ENCODE peak calls at places on chromosomes 12 and 14, in eight cellular contexts. W is endodermal cell, F is GM12864, J is fibroblast of lung, I is ovary, V is transverse colon, R is A549, C is fibroblast of mammary gland. E is an unnamed sample.

GRCh38 chr12:54164402-54165145 is 24.2 kb downstream of the SMUG1 start:
- DNase-seq in W (peak), C (no peak), J (no peak), I (no peak), V (no peak), R (no peak), F (no peak), E (no peak)

GRCh38 chr14:77406718-77407117 is 16.6 kb downstream of the NOXRED1 start:
- DNase-seq in F (no peak), W (no peak), V (no peak), C (no peak), J (peak), I (peak), R (no peak), E (no peak)

GRCh38 chr14:88255798-88256197 is 67.3 kb downstream of the KCNK10 start:
- DNase-seq in W (no peak), R (no peak), J (no peak), V (no peak), I (no peak), C (no peak), F (no peak), E (no peak)

GRCh38 chr12:119841433-119842210 is 35.5 kb downstream of the CIT start:
- DNase-seq in R (no peak), I (no peak), J (peak), C (peak), F (no peak), V (no peak), W (no peak), E (peak)

GRCh38 chr12:3732901-3733300 is 20.0 kb downstream of the CRACR2A start:
- DNase-seq in R (no peak), F (no peak), V (peak), I (no peak), J (no peak), C (no peak), W (no peak), E (no peak)

GRCh38 chr12:77855548-77855947 is 24.9 kb downstream of the NAV3 start:
- DNase-seq in I (no peak), J (peak), W (peak), V (no peak), F (no peak), R (no peak), C (peak), E (no peak)

GRCh38 chr12:11771895-11772502 is 122.5 kb downstream of the ETV6 start:
- DNase-seq in C (peak), F (no peak), I (no peak), V (no peak), J (peak), R (no peak), W (no peak), E (peak)

GRCh38 chr12:111596985-111597730 is 2.0 kb downstream of the ATXN2 start:
- DNase-seq in F (no peak), I (peak), J (peak), C (peak), W (peak), V (peak), R (peak), E (peak)

GRCh38 chr14:45070215-45070614 is 13.7 kb upstream of the PRPF39 start:
- DNase-seq in J (peak), F (no peak), I (no peak), R (no peak), W (no peak), C (peak), V (no peak), E (peak)

GRCh38 chr12:92419201-92419600 is 273.6 kb upstream of the BTG1 start:
- DNase-seq in R (no peak), J (no peak), V (no peak), F (no peak), C (no peak), I (no peak), W (no peak), E (no peak)

GRCh38 chr12:58202933-58203713 is 261.8 kb downstream of the ATP23 start:
- DNase-seq in F (no peak), J (no peak), I (no peak), C (peak), V (no peak), W (no peak), R (no peak), E (peak)

GRCh38 chr12:124592481-124593160 is 25.2 kb upstream of the NCOR2 start:
- DNase-seq in R (no peak), W (no peak), I (no peak), J (peak), V (peak), F (no peak), C (no peak), E (no peak)

GRCh38 chr12:88519802-88520435 is 60.4 kb downstream of the KITLG start:
- DNase-seq in J (peak), I (no peak), W (no peak), V (no peak), R (no peak), C (no peak), F (no peak), E (no peak)

GRCh38 chr12:100652488-100652887 is 79.0 kb downstream of the GAS2L3 start:
- DNase-seq in R (no peak), I (no peak), V (no peak), F (no peak), C (no peak), J (peak), W (no peak), E (peak)

GRCh38 chr14:69674546-69675245 is 63.3 kb downstream of the SUSD6 start:
- DNase-seq in C (no peak), F (no peak), R (no peak), J (no peak), V (no peak), W (no peak), I (no peak), E (no peak)

GRCh38 chr12:131510431-131510830 is 200.5 kb upstream of the SFSWAP start:
- DNase-seq in C (no peak), F (no peak), I (no peak), W (peak), J (no peak), R (no peak), V (no peak), E (no peak)

GRCh38 chr14:96424104-96424989 is 32.4 kb downstream of the AK7 start:
- DNase-seq in C (peak), F (peak), I (peak), W (no peak), V (peak), J (peak), R (peak), E (peak)

GRCh38 chr12:125100551-125101434 is 35.6 kb downstream of the AACS start:
- DNase-seq in W (no peak), J (no peak), F (no peak), I (no peak), V (no peak), R (peak), C (no peak), E (no peak)

GRCh38 chr14:56168007-56168616 is 49.9 kb downstream of the PELI2 start:
- DNase-seq in C (no peak), I (no peak), R (no peak), V (no peak), F (no peak), J (no peak), W (no peak), E (no peak)

GRCh38 chr14:71556730-71557129 is 375.5 kb upstream of the RGS6 start:
- DNase-seq in V (no peak), J (no peak), C (no peak), R (no peak), W (no peak), I (no peak), F (no peak), E (no peak)

GRCh38 chr12:130764475-130765185 is 48.5 kb upstream of the RIMBP2 start:
- DNase-seq in R (peak), C (peak), J (peak), I (no peak), W (peak), F (no peak), V (no peak), E (peak)

GRCh38 chr12:2239376-2240010 is 186.7 kb downstream of the CACNA1C start:
- DNase-seq in C (no peak), I (peak), W (no peak), F (no peak), R (no peak), J (no peak), V (no peak), E (peak)

GRCh38 chr14:22882529-22883190 is 362 bp upstream of the REM2 start:
- DNase-seq in C (peak), I (peak), J (peak), F (no peak), W (peak), V (peak), R (no peak), E (peak)

GRCh38 chr12:27226319-27226984 is 17.6 kb upstream of the STK38L start:
- DNase-seq in W (no peak), R (no peak), V (no peak), I (no peak), C (peak), F (no peak), J (peak), E (peak)

GRCh38 chr12:94832780-94833760 is 170.4 kb downstream of the NDUFA12 start:
- DNase-seq in C (peak), J (peak), I (peak), W (peak), V (no peak), F (no peak), R (no peak), E (peak)

GRCh38 chr14:39488600-39488999 is 56.4 kb upstream of the FBXO33 start:
- DNase-seq in W (peak), F (no peak), J (peak), R (no peak), V (no peak), C (peak), I (no peak), E (no peak)

GRCh38 chr14:67934087-67934486 is 114.5 kb downstream of the RAD51B start:
- DNase-seq in J (peak), W (peak), R (peak), C (peak), F (peak), I (no peak), V (peak), E (peak)

GRCh38 chr12:54126696-54127537 is 61.9 kb downstream of the SMUG1 start:
- DNase-seq in F (no peak), V (peak), C (peak), J (no peak), I (peak), W (peak), R (peak), E (no peak)

GRCh38 chr12:76024942-76025600 is 6.5 kb downstream of the PHLDA1 start:
- DNase-seq in J (peak), R (peak), W (no peak), I (no peak), F (no peak), V (no peak), C (peak), E (peak)

GRCh38 chr12:69101505-69101904 is 137.9 kb upstream of the CPSF6 start:
- DNase-seq in F (no peak), J (peak), W (no peak), V (no peak), I (peak), C (peak), R (no peak), E (peak)

GRCh38 chr12:48681416-48681737 is 661 bp downstream of the KANSL2 start:
- DNase-seq in F (peak), R (peak), W (no peak), I (no peak), J (peak), C (peak), V (no peak), E (peak)

GRCh38 chr12:46830731-46831334 is 5.0 kb upstream of the SLC38A4 start:
- DNase-seq in R (no peak), J (peak), V (peak), W (no peak), C (peak), F (no peak), I (no peak), E (no peak)

GRCh38 chr12:122949816-122950215 is 16.4 kb downstream of the ABCB9 start:
- DNase-seq in R (no peak), I (no peak), V (no peak), F (no peak), J (no peak), C (no peak), W (no peak), E (no peak)

DNA sequence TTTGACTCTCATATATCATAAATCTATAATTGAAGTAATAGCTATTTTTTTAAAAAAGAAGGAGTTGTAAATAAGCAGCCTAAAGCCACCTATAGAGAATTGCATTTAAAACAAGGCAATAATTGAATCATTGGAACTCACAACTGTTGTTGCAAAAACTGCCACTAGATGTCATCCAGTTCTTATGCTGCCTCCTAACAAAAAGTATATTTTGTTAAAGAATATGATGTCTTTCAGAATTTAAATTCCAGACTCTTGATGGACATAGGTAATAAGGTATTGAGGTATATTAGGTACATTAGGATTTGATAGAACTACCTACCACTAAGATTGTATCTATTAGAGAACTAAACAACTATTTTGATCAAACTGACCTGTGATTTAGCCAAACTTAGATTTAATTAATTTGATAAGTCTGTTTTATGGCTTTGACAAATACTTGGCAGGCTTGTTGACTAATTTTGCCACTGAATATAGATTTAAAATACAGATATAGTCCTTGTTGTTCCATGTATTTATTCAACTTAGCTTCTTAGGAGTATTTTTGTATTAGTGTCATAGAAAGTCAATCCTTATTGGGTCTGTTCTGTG is 401.4 kb downstream of the RPL10L start:
- DNase-seq in C (peak), J (peak), R (peak), V (no peak), W (no peak), I (no peak), F (no peak), E (peak)
- TF ChIP-seq CTCF in C (peak), J (peak), R (peak), V (peak), W (peak), I (no peak), F (peak), E (peak)

GRCh38 chr12:63822352-63822751 is 22.1 kb upstream of the SRGAP1 start:
- DNase-seq in R (no peak), J (peak), F (no peak), W (no peak), C (peak), V (no peak), I (no peak), E (peak)
- H3K4me3 ChIP-seq in R (no peak), J (peak), F (no peak), W (no peak), C (peak), V (no peak), I (no peak), E (peak)

GRCh38 chr12:70910666-70911065 is 9.9 kb downstream of the PTPRR start:
- DNase-seq in W (no peak), V (no peak), J (no peak), I (no peak), F (no peak), R (no peak), C (no peak), E (no peak)

GRCh38 chr12:70908978-70909377 is 11.6 kb downstream of the PTPRR start:
- DNase-seq in W (no peak), R (no peak), C (no peak), F (no peak), V (no peak), J (no peak), I (no peak), E (no peak)

DNA sequence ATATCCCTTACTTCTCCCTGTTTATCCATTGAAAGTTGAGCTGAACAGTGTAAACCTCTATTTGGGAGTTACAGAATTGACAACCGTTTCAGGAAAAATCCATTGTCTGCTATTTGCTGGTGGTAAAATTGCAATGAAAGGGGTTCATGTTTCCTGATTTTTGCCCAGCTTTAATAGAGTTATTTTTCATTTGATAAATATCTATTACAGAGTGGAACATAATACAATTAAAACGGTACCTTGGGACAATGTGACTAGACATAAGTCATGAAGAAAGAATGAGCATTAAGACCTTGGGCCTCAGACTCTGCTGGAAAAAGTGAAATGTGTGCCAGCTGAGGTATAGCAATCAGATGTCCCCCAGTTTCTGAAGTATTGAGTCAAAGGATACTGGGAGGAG is 13.1 kb downstream of the PTPRR start:
- DNase-seq in R (no peak), F (no peak), I (no peak), V (no peak), W (no peak), C (no peak), J (no peak), E (no peak)
- TF ChIP-seq CTCF in R (no peak), F (no peak), I (no peak), V (no peak), W (no peak), C (no peak), J (no peak), E (no peak)

DNA sequence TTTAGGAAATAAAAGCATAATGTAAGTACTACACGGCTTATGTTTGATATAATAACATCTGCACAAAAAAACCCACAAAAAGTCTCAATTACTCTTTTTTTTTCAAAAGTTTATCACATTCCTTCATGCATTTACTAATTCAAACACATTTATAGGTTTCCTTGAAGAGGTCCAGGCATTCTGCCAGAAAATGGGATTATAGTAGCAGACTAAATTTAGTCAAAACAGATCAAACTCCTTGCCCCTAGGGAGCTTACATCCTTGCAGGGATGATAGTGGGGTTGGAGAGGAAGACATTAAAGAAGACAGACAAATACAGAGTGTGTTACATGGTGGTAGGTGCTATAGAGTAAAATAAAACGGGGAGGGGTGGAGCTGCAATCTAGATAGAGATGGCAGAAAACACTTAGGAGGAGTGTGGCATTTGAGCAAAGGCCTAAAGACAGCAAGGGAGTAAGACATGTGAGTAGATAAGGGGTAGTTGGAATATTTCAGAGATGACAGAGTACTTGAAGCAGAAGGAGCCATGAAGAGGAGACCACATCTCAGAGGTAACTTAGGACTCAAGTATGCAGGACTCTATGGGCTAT is 266.9 kb downstream of the PPFIA2 start:
- DNase-seq in W (no peak), R (no peak), V (no peak), I (no peak), C (peak), J (peak), F (no peak), E (peak)
- H3K4me3 ChIP-seq in W (no peak), R (no peak), V (no peak), I (no peak), C (no peak), J (no peak), F (no peak), E (no peak)

GRCh38 chr14:64801046-64801445 is 78.7 kb downstream of the SPTB start:
- DNase-seq in C (no peak), J (no peak), V (no peak), I (no peak), R (no peak), F (no peak), W (no peak), E (no peak)

GRCh38 chr14:64800000-64800399 is 79.7 kb downstream of the SPTB start:
- DNase-seq in J (peak), F (no peak), V (peak), W (peak), R (peak), C (peak), I (no peak), E (peak)

GRCh38 chr14:64804754-64805260 is 74.9 kb downstream of the SPTB start:
- DNase-seq in W (no peak), J (no peak), C (no peak), I (no peak), R (no peak), V (no peak), F (no peak), E (no peak)

GRCh38 chr14:64799555-64799954 is 80.2 kb downstream of the SPTB start:
- DNase-seq in V (no peak), W (no peak), R (no peak), I (no peak), J (no peak), F (no peak), C (no peak), E (no peak)

GRCh38 chr14:64801800-64802199 is 77.9 kb downstream of the SPTB start:
- DNase-seq in C (peak), R (peak), F (no peak), J (no peak), I (no peak), W (peak), V (no peak), E (peak)
- TF ChIP-seq CTCF in C (peak), R (peak), F (peak), J (peak), I (no peak), W (peak), V (no peak), E (peak)

GRCh38 chr12:79765157-79765556 is 74.4 kb upstream of the PAWR start:
- DNase-seq in J (peak), V (no peak), F (no peak), C (no peak), I (no peak), W (no peak), R (no peak), E (no peak)
- H3K4me3 ChIP-seq in J (no peak), V (no peak), F (no peak), C (no peak), I (no peak), W (no peak), R (no peak), E (no peak)

GRCh38 chr12:12987421-12987820 is 12.6 kb downstream of the HEBP1 start:
- DNase-seq in F (no peak), R (no peak), J (no peak), V (no peak), I (no peak), W (no peak), C (no peak), E (no peak)
- TF ChIP-seq CTCF in F (no peak), R (no peak), J (no peak), V (no peak), I (no peak), W (no peak), C (no peak), E (no peak)

DNA sequence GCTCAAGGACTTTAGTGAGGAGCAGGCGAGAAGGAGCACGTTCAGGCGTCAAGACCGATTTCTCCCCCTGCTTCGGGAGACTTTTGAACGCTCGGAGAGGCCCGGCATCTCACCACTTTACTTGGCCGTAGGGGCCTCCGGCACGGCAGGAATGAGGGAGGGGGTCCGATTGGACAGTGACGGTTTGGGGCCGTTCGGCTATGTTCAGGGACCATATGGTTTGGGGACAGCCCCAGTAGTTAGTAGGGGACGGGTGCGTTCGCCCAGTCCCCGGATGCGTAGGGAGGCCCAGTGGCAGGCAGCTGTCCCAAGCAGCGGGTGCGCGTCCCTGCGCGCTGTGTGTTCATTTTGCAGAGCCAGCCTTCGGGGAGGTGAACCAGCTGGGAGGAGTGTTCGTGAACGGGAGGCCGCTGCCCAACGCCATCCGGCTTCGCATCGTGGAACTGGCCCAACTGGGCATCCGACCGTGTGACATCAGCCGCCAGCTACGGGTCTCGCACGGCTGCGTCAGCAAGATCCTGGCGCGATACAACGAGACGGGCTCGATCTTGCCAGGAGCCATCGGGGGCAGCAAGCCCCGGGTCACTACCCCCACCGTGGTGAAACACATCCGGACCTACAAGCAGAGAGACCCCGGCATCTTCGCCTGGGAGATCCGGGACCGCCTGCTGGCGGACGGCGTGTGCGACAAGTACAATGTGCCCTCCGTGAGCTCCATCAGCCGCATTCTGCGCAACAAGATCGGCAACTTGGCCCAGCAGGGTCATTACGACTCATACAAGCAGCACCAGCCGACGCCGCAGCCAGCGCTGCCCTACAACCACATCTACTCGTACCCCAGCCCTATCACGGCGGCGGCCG is 1.1 kb downstream of the PAX9 start:
- DNase-seq in C (peak), V (no peak), I (no peak), J (no peak), F (no peak), R (peak), W (peak), E (peak)
- H3K4me3 ChIP-seq in C (peak), V (no peak), I (peak), J (peak), F (no peak), R (peak), W (peak), E (peak)

GRCh38 chr14:90274019-90274418 is 17.7 kb downstream of the PSMC1 start:
- DNase-seq in J (no peak), W (peak), V (no peak), I (no peak), R (peak), C (no peak), F (no peak), E (no peak)
- TF ChIP-seq CTCF in J (no peak), W (peak), V (no peak), I (no peak), R (no peak), C (peak), F (no peak), E (peak)

E was measured in choroid plexus epithelial cell.